ENCODE peak calls at places on chromosome 4, in nine cellular contexts. One of them, this sample, is unnamed.

GRCh38 chr4:169105620-169106019 is 95.6 kb upstream of the CBR4 start:
- DNase-seq in sigmoid colon: no peak
- DNase-seq in nephron progenitor cell: no peak
- DNase-seq in Karpas-422: no peak
- DNase-seq in CD4-positive, CD25-positive, alpha-beta regulatory T cell: no peak
- DNase-seq in HTR-8/SVneo: no peak
- DNase-seq in hypothalamus: no peak
- DNase-seq in hepatocyte: no peak
- DNase-seq in stimulated activated CD4-positive, alpha-beta T cell treated with anti-CD3 and anti-CD28 coated beads, Interleukin-4, amount 100 ng/mL, for 24 hours: no peak
- DNase-seq in this sample: no peak

GRCh38 chr4:169530048-169530447 is 82.3 kb downstream of the NEK1 start:
- DNase-seq in hepatocyte: no peak
- DNase-seq in hypothalamus: no peak
- DNase-seq in sigmoid colon: no peak
- DNase-seq in stimulated activated CD4-positive, alpha-beta T cell treated with anti-CD3 and anti-CD28 coated beads, Interleukin-4, amount 100 ng/mL, for 24 hours: no peak
- DNase-seq in Karpas-422: no peak
- DNase-seq in HTR-8/SVneo: no peak
- DNase-seq in nephron progenitor cell: no peak
- DNase-seq in CD4-positive, CD25-positive, alpha-beta regulatory T cell: no peak
- DNase-seq in this sample: no peak

GRCh38 chr4:71593306-71593705 is 190.6 kb downstream of the GC start:
- DNase-seq in CD4-positive, CD25-positive, alpha-beta regulatory T cell: no peak
- DNase-seq in stimulated activated CD4-positive, alpha-beta T cell treated with anti-CD3 and anti-CD28 coated beads, Interleukin-4, amount 100 ng/mL, for 24 hours: no peak
- DNase-seq in HTR-8/SVneo: no peak
- DNase-seq in Karpas-422: no peak
- DNase-seq in nephron progenitor cell: no peak
- DNase-seq in hypothalamus: no peak
- DNase-seq in sigmoid colon: no peak
- DNase-seq in hepatocyte: no peak
- DNase-seq in this sample: no peak

GRCh38 chr4:153488719-153489384 is 22.7 kb downstream of the TMEM131L start:
- DNase-seq in Karpas-422: no peak
- DNase-seq in nephron progenitor cell: peak; percentile 25
- DNase-seq in CD4-positive, CD25-positive, alpha-beta regulatory T cell: peak; percentile 61
- DNase-seq in hypothalamus: no peak
- DNase-seq in sigmoid colon: no peak
- DNase-seq in HTR-8/SVneo: no peak
- DNase-seq in hepatocyte: no peak
- DNase-seq in stimulated activated CD4-positive, alpha-beta T cell treated with anti-CD3 and anti-CD28 coated beads, Interleukin-4, amount 100 ng/mL, for 24 hours: no peak
- DNase-seq in this sample: peak; percentile 86

GRCh38 chr4:151801547-151802516 is 41.0 kb upstream of the GATB start:
- DNase-seq in CD4-positive, CD25-positive, alpha-beta regulatory T cell: peak; percentile 60
- DNase-seq in hypothalamus: no peak
- DNase-seq in Karpas-422: peak; percentile 91
- DNase-seq in stimulated activated CD4-positive, alpha-beta T cell treated with anti-CD3 and anti-CD28 coated beads, Interleukin-4, amount 100 ng/mL, for 24 hours: peak; percentile 70
- DNase-seq in HTR-8/SVneo: no peak
- DNase-seq in nephron progenitor cell: peak; percentile 56
- DNase-seq in hepatocyte: peak; percentile 57
- DNase-seq in sigmoid colon: no peak
- DNase-seq in this sample: no peak

GRCh38 chr4:17854076-17854475 is 43.3 kb downstream of the NCAPG start:
- DNase-seq in nephron progenitor cell: no peak
- DNase-seq in HTR-8/SVneo: no peak
- DNase-seq in sigmoid colon: no peak
- DNase-seq in hypothalamus: no peak
- DNase-seq in stimulated activated CD4-positive, alpha-beta T cell treated with anti-CD3 and anti-CD28 coated beads, Interleukin-4, amount 100 ng/mL, for 24 hours: no peak
- DNase-seq in Karpas-422: no peak
- DNase-seq in hepatocyte: no peak
- DNase-seq in CD4-positive, CD25-positive, alpha-beta regulatory T cell: no peak
- DNase-seq in this sample: no peak

GRCh38 chr4:338759-339097 is 1.1 kb downstream of the ZNF141 start:
- DNase-seq in CD4-positive, CD25-positive, alpha-beta regulatory T cell: no peak
- DNase-seq in Karpas-422: no peak
- DNase-seq in sigmoid colon: no peak
- DNase-seq in HTR-8/SVneo: no peak
- DNase-seq in nephron progenitor cell: no peak
- DNase-seq in hypothalamus: no peak
- DNase-seq in stimulated activated CD4-positive, alpha-beta T cell treated with anti-CD3 and anti-CD28 coated beads, Interleukin-4, amount 100 ng/mL, for 24 hours: no peak
- DNase-seq in hepatocyte: no peak
- DNase-seq in this sample: no peak

GRCh38 chr4:103091601-103092223 is 7.9 kb downstream of the BDH2 start:
- DNase-seq in HTR-8/SVneo: peak; percentile 14
- DNase-seq in sigmoid colon: no peak
- DNase-seq in stimulated activated CD4-positive, alpha-beta T cell treated with anti-CD3 and anti-CD28 coated beads, Interleukin-4, amount 100 ng/mL, for 24 hours: peak; percentile 56
- DNase-seq in nephron progenitor cell: peak; percentile 15
- DNase-seq in hypothalamus: no peak
- DNase-seq in hepatocyte: peak; percentile 61
- DNase-seq in CD4-positive, CD25-positive, alpha-beta regulatory T cell: peak; percentile 88
- DNase-seq in Karpas-422: peak; percentile 92
- DNase-seq in this sample: no peak

GRCh38 chr4:165692082-165692481 is 181.0 kb upstream of the TLL1 start:
- DNase-seq in Karpas-422: no peak
- DNase-seq in CD4-positive, CD25-positive, alpha-beta regulatory T cell: no peak
- DNase-seq in hypothalamus: no peak
- DNase-seq in HTR-8/SVneo: no peak
- DNase-seq in hepatocyte: no peak
- DNase-seq in stimulated activated CD4-positive, alpha-beta T cell treated with anti-CD3 and anti-CD28 coated beads, Interleukin-4, amount 100 ng/mL, for 24 hours: no peak
- DNase-seq in sigmoid colon: no peak
- DNase-seq in nephron progenitor cell: no peak
- DNase-seq in this sample: no peak

This sample was measured in cardiac septum.